ENCODE peak calls at places on chromosomes 5 and 9, in seven cellular contexts. N, M, G, H, Z, J and O are unnamed samples.

GRCh38 chr9:127779136-127779981 is 893 bp upstream of the SH2D3C start:
- DNase-seq in N (no peak), M (no peak), G (no peak), H (peak; percentile 45), Z (no peak), J (no peak), O (no peak)

GRCh38 chr9:117304613-117305012 is 110.2 kb downstream of the ASTN2 start:
- DNase-seq in N (no peak), M (no peak), G (no peak), H (no peak), Z (no peak), J (no peak), O (no peak)

GRCh38 chr5:39880985-39881384 is 456.2 kb upstream of the DAB2 start:
- DNase-seq in N (no peak), M (no peak), G (no peak), H (no peak), Z (no peak), J (no peak), O (no peak)

GRCh38 chr9:123399803-123400378 is 43.9 kb downstream of the CRB2 start:
- DNase-seq in N (peak; percentile 47), M (no peak), G (no peak), H (no peak), Z (no peak), J (no peak), O (peak; percentile 47)

GRCh38 chr5:35804201-35804653 is 52.5 kb upstream of the IL7R start:
- DNase-seq in N (no peak), M (no peak), G (no peak), H (no peak), Z (no peak), J (no peak), O (no peak)

GRCh38 chr5:180199390-180199789 is 9.6 kb downstream of the RASGEF1C start:
- DNase-seq in N (no peak), M (no peak), G (no peak), H (no peak), Z (no peak), J (no peak), O (no peak)

GRCh38 chr5:122485226-122485625 is 173.2 kb downstream of the SNCAIP start:
- DNase-seq in N (no peak), M (no peak), G (no peak), H (no peak), Z (no peak), J (no peak), O (no peak)

GRCh38 chr9:91164724-91165520 is 196.8 kb downstream of the AUH start:
- DNase-seq in N (peak; percentile 93), M (no peak), G (peak; percentile 99), H (peak; percentile 93), Z (no peak), J (peak; percentile 41), O (peak; percentile 63)

GRCh38 chr5:57032151-57032551 is 80.2 kb upstream of the MIER3 start:
- DNase-seq in N (peak; percentile 29), M (no peak), G (no peak), H (no peak), Z (no peak), J (no peak), O (no peak)

GRCh38 chr9:120882935-120883607 is 6.1 kb upstream of the PHF19 start:
- DNase-seq in N (no peak), M (no peak), G (no peak), H (no peak), Z (no peak), J (no peak), O (no peak)

GRCh38 chr5:124583469-124584350 is 162.7 kb downstream of the ZNF608 start:
- DNase-seq in N (no peak), M (no peak), G (peak; percentile 75), H (peak; percentile 65), Z (no peak), J (no peak), O (peak; percentile 56)

GRCh38 chr9:92030367-92030766 is 80.3 kb upstream of the ROR2 start:
- DNase-seq in N (no peak), M (no peak), G (no peak), H (no peak), Z (no peak), J (no peak), O (no peak)

GRCh38 chr9:115595951-115596742 is 478.2 kb upstream of the TNC start:
- DNase-seq in N (no peak), M (no peak), G (peak; percentile 90), H (peak; percentile 87), Z (no peak), J (no peak), O (no peak)

GRCh38 chr5:141771031-141771430 is 89.0 kb upstream of the ARAP3 start:
- DNase-seq in N (no peak), M (no peak), G (no peak), H (no peak), Z (no peak), J (no peak), O (no peak)

GRCh38 chr5:79200573-79201183 is 35.3 kb upstream of the JMY start:
- DNase-seq in N (no peak), M (no peak), G (peak; percentile 18), H (peak; percentile 31), Z (no peak), J (no peak), O (peak; percentile 25)

GRCh38 chr5:151141535-151141934 is 16.0 kb downstream of the ANXA6 start:
- DNase-seq in N (no peak), M (no peak), G (no peak), H (no peak), Z (no peak), J (peak; percentile 43), O (no peak)

GRCh38 chr5:167561796-167562195 is 729.6 kb upstream of the WWC1 start:
- DNase-seq in N (no peak), M (no peak), G (no peak), H (no peak), Z (no peak), J (no peak), O (no peak)

GRCh38 chr5:167771565-167771964 is 519.9 kb upstream of the WWC1 start:
- DNase-seq in N (no peak), M (no peak), G (no peak), H (no peak), Z (no peak), J (no peak), O (no peak)

GRCh38 chr9:84166828-84167400 is 173.6 kb downstream of the SLC28A3 start:
- DNase-seq in N (no peak), M (no peak), G (no peak), H (no peak), Z (no peak), J (no peak), O (no peak)

GRCh38 chr5:53253421-53253871 is 143.9 kb upstream of the MOCS2 start:
- DNase-seq in N (no peak), M (no peak), G (peak; percentile 97), H (peak; percentile 45), Z (no peak), J (no peak), O (no peak)

GRCh38 chr5:9710069-9710468 is 79.9 kb upstream of the TAS2R1 start:
- DNase-seq in N (no peak), M (no peak), G (no peak), H (no peak), Z (no peak), J (no peak), O (no peak)

GRCh38 chr5:163759000-163759730 is 253.7 kb downstream of the MAT2B start:
- DNase-seq in N (no peak), M (no peak), G (no peak), H (no peak), Z (no peak), J (no peak), O (peak; percentile 50)

GRCh38 chr5:7978991-7979390 is 110.0 kb downstream of the MTRR start:
- DNase-seq in N (no peak), M (no peak), G (no peak), H (no peak), Z (no peak), J (no peak), O (no peak)

GRCh38 chr9:123586140-123586735 is 230.2 kb downstream of the CRB2 start:
- DNase-seq in N (no peak), M (no peak), G (no peak), H (no peak), Z (no peak), J (no peak), O (no peak)

GRCh38 chr5:128965011-128965637 is at the start of gene SLC27A6:
- DNase-seq in N (no peak), M (no peak), G (no peak), H (no peak), Z (no peak), J (no peak), O (no peak)

GRCh38 chr5:67731886-67732285 is 483.7 kb upstream of the PIK3R1 start:
- DNase-seq in N (peak; percentile 6), M (no peak), G (no peak), H (no peak), Z (no peak), J (no peak), O (no peak)

GRCh38 chr5:150144211-150144801 is 11.3 kb downstream of the PDGFRB start:
- DNase-seq in N (no peak), M (no peak), G (peak; percentile 63), H (peak; percentile 96), Z (no peak), J (no peak), O (no peak)